ENCODE peak calls at places on chromosomes 12 and 14, in six cellular contexts. One of them, this sample, is unnamed.

GRCh38 chr12:56722832-56723231 is 2.3 kb downstream of the NACA start:
- DNase-seq in NAMALWA: no peak
- DNase-seq in small intestine: peak
- DNase-seq in stimulated activated CD8-positive, alpha-beta memory T cell treated with anti-CD3 and anti-CD28 coated beads, Interleukin-4, amount 100 ng/mL, for 1 hour: no peak
- DNase-seq in stimulated activated naive CD4-positive, alpha-beta T cell treated with Interleukin-2 at 50 U/mL for 16 hours: no peak
- DNase-seq in NCI-H1436: no peak
- DNase-seq in this sample: no peak

GRCh38 chr12:46908236-46908935 is 82.6 kb upstream of the SLC38A4 start:
- DNase-seq in stimulated activated CD8-positive, alpha-beta memory T cell treated with anti-CD3 and anti-CD28 coated beads, Interleukin-4, amount 100 ng/mL, for 1 hour: no peak
- DNase-seq in stimulated activated naive CD4-positive, alpha-beta T cell treated with Interleukin-2 at 50 U/mL for 16 hours: no peak
- DNase-seq in small intestine: no peak
- DNase-seq in NCI-H1436: no peak
- DNase-seq in NAMALWA: no peak
- DNase-seq in this sample: no peak

GRCh38 chr12:106387847-106388246 is 30.3 kb downstream of the POLR3B start:
- DNase-seq in NCI-H1436: no peak
- DNase-seq in stimulated activated CD8-positive, alpha-beta memory T cell treated with anti-CD3 and anti-CD28 coated beads, Interleukin-4, amount 100 ng/mL, for 1 hour: no peak
- DNase-seq in stimulated activated naive CD4-positive, alpha-beta T cell treated with Interleukin-2 at 50 U/mL for 16 hours: no peak
- DNase-seq in NAMALWA: no peak
- DNase-seq in small intestine: no peak
- DNase-seq in this sample: no peak

GRCh38 chr14:96997996-96998395 is 200.8 kb downstream of the VRK1 start:
- DNase-seq in small intestine: no peak
- DNase-seq in NAMALWA: no peak
- DNase-seq in stimulated activated CD8-positive, alpha-beta memory T cell treated with anti-CD3 and anti-CD28 coated beads, Interleukin-4, amount 100 ng/mL, for 1 hour: no peak
- DNase-seq in stimulated activated naive CD4-positive, alpha-beta T cell treated with Interleukin-2 at 50 U/mL for 16 hours: no peak
- DNase-seq in NCI-H1436: no peak
- DNase-seq in this sample: no peak

GRCh38 chr12:124094188-124094587 is 121.2 kb downstream of the ZNF664 start:
- DNase-seq in small intestine: no peak
- DNase-seq in NAMALWA: no peak
- DNase-seq in stimulated activated naive CD4-positive, alpha-beta T cell treated with Interleukin-2 at 50 U/mL for 16 hours: no peak
- DNase-seq in NCI-H1436: no peak
- DNase-seq in stimulated activated CD8-positive, alpha-beta memory T cell treated with anti-CD3 and anti-CD28 coated beads, Interleukin-4, amount 100 ng/mL, for 1 hour: no peak
- DNase-seq in this sample: no peak

GRCh38 chr14:89352976-89353817 is 63.8 kb downstream of the FOXN3 start:
- DNase-seq in NAMALWA: no peak
- DNase-seq in small intestine: no peak
- DNase-seq in NCI-H1436: no peak
- DNase-seq in stimulated activated CD8-positive, alpha-beta memory T cell treated with anti-CD3 and anti-CD28 coated beads, Interleukin-4, amount 100 ng/mL, for 1 hour: no peak
- DNase-seq in stimulated activated naive CD4-positive, alpha-beta T cell treated with Interleukin-2 at 50 U/mL for 16 hours: no peak
- DNase-seq in this sample: no peak

GRCh38 chr12:81930037-81930436 is 170.9 kb upstream of the PPFIA2 start:
- DNase-seq in NAMALWA: no peak
- DNase-seq in stimulated activated CD8-positive, alpha-beta memory T cell treated with anti-CD3 and anti-CD28 coated beads, Interleukin-4, amount 100 ng/mL, for 1 hour: no peak
- DNase-seq in stimulated activated naive CD4-positive, alpha-beta T cell treated with Interleukin-2 at 50 U/mL for 16 hours: no peak
- DNase-seq in NCI-H1436: no peak
- DNase-seq in small intestine: no peak
- DNase-seq in this sample: no peak

GRCh38 chr14:22837059-22837749 is 819 bp downstream of the MMP14 start:
- DNase-seq in stimulated activated naive CD4-positive, alpha-beta T cell treated with Interleukin-2 at 50 U/mL for 16 hours: no peak
- DNase-seq in NAMALWA: no peak
- DNase-seq in small intestine: peak
- DNase-seq in stimulated activated CD8-positive, alpha-beta memory T cell treated with anti-CD3 and anti-CD28 coated beads, Interleukin-4, amount 100 ng/mL, for 1 hour: no peak
- DNase-seq in NCI-H1436: no peak
- DNase-seq in this sample: no peak

GRCh38 chr12:51828951-51829581 is 19.5 kb downstream of the FIGNL2 start:
- DNase-seq in NCI-H1436: no peak
- DNase-seq in small intestine: no peak
- DNase-seq in NAMALWA: no peak
- DNase-seq in stimulated activated naive CD4-positive, alpha-beta T cell treated with Interleukin-2 at 50 U/mL for 16 hours: no peak
- DNase-seq in stimulated activated CD8-positive, alpha-beta memory T cell treated with anti-CD3 and anti-CD28 coated beads, Interleukin-4, amount 100 ng/mL, for 1 hour: no peak
- DNase-seq in this sample: peak

GRCh38 chr14:22319526-22320352 is 269.3 kb downstream of the DAD1 start:
- DNase-seq in stimulated activated CD8-positive, alpha-beta memory T cell treated with anti-CD3 and anti-CD28 coated beads, Interleukin-4, amount 100 ng/mL, for 1 hour: no peak
- DNase-seq in stimulated activated naive CD4-positive, alpha-beta T cell treated with Interleukin-2 at 50 U/mL for 16 hours: no peak
- DNase-seq in NCI-H1436: no peak
- DNase-seq in small intestine: peak
- DNase-seq in NAMALWA: peak
- DNase-seq in this sample: peak

GRCh38 chr14:76257842-76258397 is 106.2 kb downstream of the GPATCH2L start:
- DNase-seq in NCI-H1436: no peak
- DNase-seq in stimulated activated naive CD4-positive, alpha-beta T cell treated with Interleukin-2 at 50 U/mL for 16 hours: no peak
- DNase-seq in small intestine: no peak
- DNase-seq in stimulated activated CD8-positive, alpha-beta memory T cell treated with anti-CD3 and anti-CD28 coated beads, Interleukin-4, amount 100 ng/mL, for 1 hour: no peak
- DNase-seq in NAMALWA: no peak
- DNase-seq in this sample: no peak

GRCh38 chr14:70045715-70046535 is 142.8 kb downstream of the SLC8A3 start:
- DNase-seq in stimulated activated CD8-positive, alpha-beta memory T cell treated with anti-CD3 and anti-CD28 coated beads, Interleukin-4, amount 100 ng/mL, for 1 hour: no peak
- DNase-seq in stimulated activated naive CD4-positive, alpha-beta T cell treated with Interleukin-2 at 50 U/mL for 16 hours: no peak
- DNase-seq in small intestine: peak
- DNase-seq in NCI-H1436: peak
- DNase-seq in NAMALWA: no peak
- DNase-seq in this sample: peak

GRCh38 chr12:32921397-32921796 is 24.8 kb upstream of the PKP2 start:
- DNase-seq in stimulated activated CD8-positive, alpha-beta memory T cell treated with anti-CD3 and anti-CD28 coated beads, Interleukin-4, amount 100 ng/mL, for 1 hour: no peak
- DNase-seq in NCI-H1436: no peak
- DNase-seq in small intestine: no peak
- DNase-seq in NAMALWA: no peak
- DNase-seq in stimulated activated naive CD4-positive, alpha-beta T cell treated with Interleukin-2 at 50 U/mL for 16 hours: no peak
- DNase-seq in this sample: no peak

This sample was measured in HAP-1.